ENCODE peak calls at places on chromosomes 3 and 15, in six cellular contexts. One of them, this sample, is unnamed.

GRCh38 chr3:45644063-45644462 is 45.1 kb upstream of the SACM1L start:
- DNase-seq in astrocyte of the spinal cord: peak
- DNase-seq in A549: no peak
- DNase-seq in left ventricle myocardium inferior: no peak
- DNase-seq in colonic mucosa: no peak
- DNase-seq in esophagus squamous epithelium: no peak
- DNase-seq in this sample: peak

GRCh38 chr3:16313955-16314645 is 49.1 kb downstream of the OXNAD1 start:
- DNase-seq in colonic mucosa: peak
- DNase-seq in astrocyte of the spinal cord: no peak
- DNase-seq in esophagus squamous epithelium: no peak
- DNase-seq in left ventricle myocardium inferior: no peak
- DNase-seq in A549: no peak
- DNase-seq in this sample: no peak

GRCh38 chr3:20043398-20043797 is 3.2 kb downstream of the KAT2B start:
- DNase-seq in esophagus squamous epithelium: peak
- DNase-seq in colonic mucosa: peak
- DNase-seq in astrocyte of the spinal cord: no peak
- DNase-seq in A549: no peak
- DNase-seq in left ventricle myocardium inferior: peak
- DNase-seq in this sample: peak

GRCh38 chr3:84742915-84743314 is 215.9 kb upstream of the CADM2 start:
- DNase-seq in colonic mucosa: no peak
- DNase-seq in astrocyte of the spinal cord: no peak
- DNase-seq in A549: no peak
- DNase-seq in esophagus squamous epithelium: no peak
- DNase-seq in left ventricle myocardium inferior: no peak
- DNase-seq in this sample: no peak

GRCh38 chr3:16482770-16483531 is 30.5 kb downstream of the RFTN1 start:
- DNase-seq in left ventricle myocardium inferior: no peak
- DNase-seq in colonic mucosa: peak
- DNase-seq in A549: no peak
- DNase-seq in astrocyte of the spinal cord: no peak
- DNase-seq in esophagus squamous epithelium: no peak
- DNase-seq in this sample: peak

GRCh38 chr3:106420628-106421027 is 551.8 kb upstream of the CBLB start:
- DNase-seq in A549: no peak
- DNase-seq in left ventricle myocardium inferior: no peak
- DNase-seq in astrocyte of the spinal cord: no peak
- DNase-seq in colonic mucosa: no peak
- DNase-seq in esophagus squamous epithelium: no peak
- DNase-seq in this sample: no peak

GRCh38 chr3:89246326-89246725 is 138.9 kb downstream of the EPHA3 start:
- DNase-seq in astrocyte of the spinal cord: no peak
- DNase-seq in A549: no peak
- DNase-seq in left ventricle myocardium inferior: no peak
- DNase-seq in esophagus squamous epithelium: no peak
- DNase-seq in colonic mucosa: no peak
- DNase-seq in this sample: no peak

GRCh38 chr15:68819451-68820204 is 1.1 kb downstream of the ANP32A start:
- DNase-seq in left ventricle myocardium inferior: peak
- DNase-seq in colonic mucosa: peak
- DNase-seq in A549: peak
- DNase-seq in astrocyte of the spinal cord: peak
- DNase-seq in esophagus squamous epithelium: no peak
- DNase-seq in this sample: peak

GRCh38 chr3:25885544-25885943 is 95.7 kb downstream of the OXSM start:
- DNase-seq in left ventricle myocardium inferior: no peak
- DNase-seq in astrocyte of the spinal cord: no peak
- DNase-seq in esophagus squamous epithelium: no peak
- DNase-seq in A549: no peak
- DNase-seq in colonic mucosa: no peak
- DNase-seq in this sample: no peak

GRCh38 chr15:22251422-22251821 is 171.1 kb downstream of the OR4M2 start:
- DNase-seq in left ventricle myocardium inferior: no peak
- DNase-seq in astrocyte of the spinal cord: no peak
- DNase-seq in A549: no peak
- DNase-seq in esophagus squamous epithelium: no peak
- DNase-seq in colonic mucosa: no peak
- DNase-seq in this sample: no peak

GRCh38 chr3:153290278-153291015 is 128.4 kb downstream of the RAP2B start:
- DNase-seq in colonic mucosa: no peak
- DNase-seq in A549: peak
- DNase-seq in astrocyte of the spinal cord: no peak
- DNase-seq in esophagus squamous epithelium: no peak
- DNase-seq in left ventricle myocardium inferior: no peak
- DNase-seq in this sample: peak

GRCh38 chr3:153293222-153293621 is 131.2 kb downstream of the RAP2B start:
- DNase-seq in astrocyte of the spinal cord: peak
- DNase-seq in colonic mucosa: no peak
- DNase-seq in left ventricle myocardium inferior: no peak
- DNase-seq in esophagus squamous epithelium: no peak
- DNase-seq in A549: no peak
- DNase-seq in this sample: peak

GRCh38 chr3:153289334-153289808 is 127.3 kb downstream of the RAP2B start:
- DNase-seq in left ventricle myocardium inferior: no peak
- DNase-seq in colonic mucosa: no peak
- DNase-seq in A549: no peak
- DNase-seq in esophagus squamous epithelium: no peak
- DNase-seq in astrocyte of the spinal cord: no peak
- DNase-seq in this sample: peak

GRCh38 chr3:153287017-153287416 is 125.0 kb downstream of the RAP2B start:
- DNase-seq in astrocyte of the spinal cord: no peak
- DNase-seq in colonic mucosa: no peak
- DNase-seq in A549: no peak
- DNase-seq in left ventricle myocardium inferior: no peak
- DNase-seq in esophagus squamous epithelium: no peak
- DNase-seq in this sample: no peak

GRCh38 chr3:153291052-153291689 is 129.1 kb downstream of the RAP2B start:
- DNase-seq in colonic mucosa: no peak
- DNase-seq in esophagus squamous epithelium: no peak
- DNase-seq in A549: no peak
- DNase-seq in left ventricle myocardium inferior: no peak
- DNase-seq in astrocyte of the spinal cord: no peak
- DNase-seq in this sample: no peak
- TF ChIP-seq CTCF in colonic mucosa: peak
- TF ChIP-seq CTCF in esophagus squamous epithelium: no peak
- TF ChIP-seq CTCF in A549: peak
- TF ChIP-seq CTCF in left ventricle myocardium inferior: peak
- TF ChIP-seq CTCF in astrocyte of the spinal cord: peak
- TF ChIP-seq CTCF in this sample: peak

DNA sequence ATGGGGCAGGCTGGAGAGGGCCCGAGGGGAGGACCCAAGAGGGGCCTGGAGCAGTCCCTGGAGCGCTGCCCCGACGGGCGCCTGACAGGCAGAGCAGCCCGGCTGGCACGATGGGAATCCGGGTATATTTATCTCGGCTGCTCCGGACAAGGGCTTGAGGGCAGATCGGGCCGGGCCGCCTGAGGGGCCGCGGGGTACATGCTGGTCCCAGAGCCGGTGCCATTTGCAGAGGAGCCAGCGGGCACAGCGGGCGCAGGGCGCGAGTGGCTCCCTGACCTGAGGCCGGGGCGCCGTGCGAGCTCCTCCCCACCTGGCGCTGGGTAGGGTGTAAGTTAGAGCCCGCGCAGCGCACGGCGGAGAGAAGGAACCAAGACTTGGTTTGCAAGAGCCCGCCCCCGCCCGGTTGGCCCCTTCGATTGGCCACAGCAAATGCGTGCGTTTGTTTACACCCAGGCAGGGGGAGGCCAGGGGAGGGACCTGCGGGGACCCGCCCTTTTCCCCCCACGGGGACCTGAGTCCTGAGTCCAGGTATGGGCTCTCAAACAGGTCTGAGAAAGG is 727 bp downstream of the SLC38A3 start:
- DNase-seq in astrocyte of the spinal cord: no peak
- DNase-seq in A549: no peak
- DNase-seq in left ventricle myocardium inferior: peak
- DNase-seq in colonic mucosa: no peak
- DNase-seq in esophagus squamous epithelium: no peak
- DNase-seq in this sample: no peak
- H3K4me3 ChIP-seq in astrocyte of the spinal cord: no peak
- H3K4me3 ChIP-seq in A549: no peak
- H3K4me3 ChIP-seq in left ventricle myocardium inferior: peak
- H3K4me3 ChIP-seq in colonic mucosa: peak
- H3K4me3 ChIP-seq in esophagus squamous epithelium: peak
- H3K4me3 ChIP-seq in this sample: no peak

GRCh38 chr3:146585156-146585555 is 20.0 kb downstream of the PLSCR5 start:
- DNase-seq in left ventricle myocardium inferior: no peak
- DNase-seq in astrocyte of the spinal cord: no peak
- DNase-seq in A549: no peak
- DNase-seq in esophagus squamous epithelium: no peak
- DNase-seq in colonic mucosa: no peak
- DNase-seq in this sample: no peak

GRCh38 chr3:146593776-146594175 is 11.4 kb downstream of the PLSCR5 start:
- DNase-seq in A549: no peak
- DNase-seq in esophagus squamous epithelium: no peak
- DNase-seq in colonic mucosa: no peak
- DNase-seq in astrocyte of the spinal cord: no peak
- DNase-seq in left ventricle myocardium inferior: no peak
- DNase-seq in this sample: no peak

GRCh38 chr3:146590521-146590920 is 14.6 kb downstream of the PLSCR5 start:
- DNase-seq in A549: no peak
- DNase-seq in astrocyte of the spinal cord: peak
- DNase-seq in colonic mucosa: no peak
- DNase-seq in left ventricle myocardium inferior: no peak
- DNase-seq in esophagus squamous epithelium: no peak
- DNase-seq in this sample: no peak

GRCh38 chr3:146594843-146595482 is 10.2 kb downstream of the PLSCR5 start:
- DNase-seq in A549: peak
- DNase-seq in esophagus squamous epithelium: no peak
- DNase-seq in astrocyte of the spinal cord: peak
- DNase-seq in left ventricle myocardium inferior: no peak
- DNase-seq in colonic mucosa: no peak
- DNase-seq in this sample: peak

DNA sequence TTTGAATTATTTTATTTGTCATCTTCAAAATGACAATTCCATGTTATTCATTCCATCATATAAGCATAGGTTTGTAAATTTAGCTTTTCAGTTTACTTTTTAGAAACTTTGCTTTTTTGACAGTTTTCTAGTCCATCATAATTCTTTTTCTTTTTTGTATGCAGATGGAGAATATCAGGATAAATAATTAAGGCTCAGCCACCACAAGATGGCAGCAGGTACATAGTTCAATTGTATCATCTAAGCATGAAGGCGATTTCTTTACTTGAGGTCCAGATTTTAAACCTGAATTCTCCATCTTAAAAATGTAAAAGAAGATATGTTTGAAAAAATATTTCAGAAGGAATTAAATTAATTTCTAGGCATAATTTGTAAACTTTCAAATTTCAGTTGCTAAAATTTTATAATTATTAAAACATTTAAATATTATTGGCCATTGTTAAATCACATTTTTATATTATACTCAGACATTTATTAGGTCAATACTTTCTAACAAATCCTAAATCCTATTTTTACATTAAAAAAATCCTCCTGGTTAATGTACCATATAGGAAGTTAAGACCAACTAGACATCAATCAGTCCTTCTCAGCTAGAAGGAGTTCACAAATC is 15.1 kb downstream of the PLSCR5 start:
- DNase-seq in left ventricle myocardium inferior: no peak
- DNase-seq in colonic mucosa: peak
- DNase-seq in esophagus squamous epithelium: no peak
- DNase-seq in astrocyte of the spinal cord: peak
- DNase-seq in A549: peak
- DNase-seq in this sample: peak
- TF ChIP-seq CTCF in left ventricle myocardium inferior: peak
- TF ChIP-seq CTCF in colonic mucosa: peak
- TF ChIP-seq CTCF in esophagus squamous epithelium: peak
- TF ChIP-seq CTCF in astrocyte of the spinal cord: peak
- TF ChIP-seq CTCF in A549: peak
- TF ChIP-seq CTCF in this sample: peak

DNA sequence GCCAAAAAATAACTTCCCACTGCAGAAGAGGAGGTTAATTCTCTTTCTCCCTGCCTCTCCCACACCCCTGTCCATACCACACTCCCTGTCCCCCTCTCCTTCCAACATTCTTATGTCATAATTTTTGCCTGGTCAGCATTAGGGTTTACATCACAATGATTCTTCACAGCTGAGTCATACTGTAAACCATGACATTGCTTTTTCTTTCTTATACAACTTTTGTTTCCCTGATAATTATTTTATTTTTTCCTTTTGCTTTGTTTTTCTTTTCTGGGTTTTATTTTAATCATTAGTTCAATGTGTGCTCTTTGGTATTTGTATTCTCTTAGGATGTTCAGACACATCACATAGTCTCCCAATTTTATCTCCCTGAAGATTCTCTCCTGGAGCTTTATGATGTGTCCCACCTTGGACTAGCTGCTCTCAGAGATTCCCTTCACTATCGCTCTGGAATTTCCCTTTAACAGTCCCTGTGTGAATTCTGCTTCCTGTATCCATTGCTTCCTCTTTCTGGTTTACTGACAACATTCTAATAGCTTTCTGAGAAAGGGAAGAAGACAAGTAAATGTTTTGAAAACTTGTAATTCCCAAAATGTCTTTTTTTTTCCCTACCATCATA is 70.7 kb downstream of the SOX2 start:
- DNase-seq in A549: peak
- DNase-seq in esophagus squamous epithelium: no peak
- DNase-seq in left ventricle myocardium inferior: no peak
- DNase-seq in colonic mucosa: no peak
- DNase-seq in astrocyte of the spinal cord: peak
- DNase-seq in this sample: peak
- H3K4me3 ChIP-seq in A549: no peak
- H3K4me3 ChIP-seq in esophagus squamous epithelium: no peak
- H3K4me3 ChIP-seq in left ventricle myocardium inferior: no peak
- H3K4me3 ChIP-seq in colonic mucosa: no peak
- H3K4me3 ChIP-seq in astrocyte of the spinal cord: no peak
- H3K4me3 ChIP-seq in this sample: no peak